ENCODE peak calls at places on chromosomes 3 and 15, in seven cellular contexts. P is upper lobe of right lung; G is stimulated activated CD4-positive, alpha-beta T cell treated with anti-CD3 and anti-CD28 coated beads, Interleukin-4, amount 100 ng/mL, for 1 hour; D is endothelial cell; W is activated CD8-positive, alpha-beta T cell treated with anti-CD3 and anti-CD28 coated beads, Interleukin-2, amount 10 ng/mL, durations not matched to agents 7 days and 5 days; T is HTR-8/SVneo; K is AG09309. E is an unnamed sample.

GRCh38 chr3:182019926-182020325 is 308.2 kb downstream of the SOX2 start:
- DNase-seq in T (no peak), K (no peak), D (no peak), P (no peak), G (no peak), W (no peak), E (no peak)

GRCh38 chr15:43517354-43518072 is at the start of gene MAP1A:
- DNase-seq in T (no peak), D (peak), P (peak), G (no peak), K (no peak), W (no peak), E (no peak)

GRCh38 chr15:80159811-80160569 is 7.2 kb downstream of the FAH start:
- DNase-seq in K (no peak), G (no peak), D (no peak), P (no peak), W (no peak), T (no peak), E (no peak)

GRCh38 chr3:195079636-195080035 is 191.3 kb downstream of the XXYLT1 start:
- DNase-seq in D (no peak), K (no peak), W (no peak), G (no peak), P (no peak), T (peak), E (no peak)

GRCh38 chr15:51094606-51095569 is at the start of gene TNFAIP8L3:
- DNase-seq in P (peak), G (no peak), W (no peak), K (no peak), T (no peak), D (peak), E (no peak)

GRCh38 chr3:100932491-100932890 is 60.7 kb downstream of the ABI3BP start:
- DNase-seq in T (no peak), G (no peak), W (no peak), P (no peak), D (no peak), K (no peak), E (no peak)

GRCh38 chr3:117873236-117873635 is 1161.4 kb downstream of the IGSF11 start:
- DNase-seq in T (no peak), K (no peak), G (no peak), P (no peak), D (no peak), W (no peak), E (no peak)

GRCh38 chr3:179037361-179037760 is 34.2 kb downstream of the ZMAT3 start:
- DNase-seq in W (peak), D (no peak), K (peak), P (no peak), G (peak), T (peak), E (peak)

GRCh38 chr3:58293516-58293915 is 12.5 kb upstream of the RPP14 start:
- DNase-seq in D (no peak), K (no peak), W (no peak), G (no peak), T (no peak), P (no peak), E (no peak)

GRCh38 chr3:190252080-190252479 is 70.2 kb downstream of the CLDN1 start:
- DNase-seq in P (no peak), W (no peak), T (no peak), K (peak), G (no peak), D (no peak), E (no peak)

GRCh38 chr15:51180534-51180933 is 85.8 kb upstream of the TNFAIP8L3 start:
- DNase-seq in D (no peak), T (no peak), P (no peak), K (no peak), W (no peak), G (no peak), E (no peak)

GRCh38 chr3:186783731-186784515 is 546 bp downstream of the EIF4A2 start:
- DNase-seq in W (peak), D (peak), T (peak), K (peak), P (peak), G (peak), E (peak)

GRCh38 chr3:69770976-69771634 is 31.8 kb downstream of the MITF start:
- DNase-seq in K (no peak), T (no peak), P (no peak), W (no peak), G (no peak), D (no peak), E (no peak)

GRCh38 chr3:181329024-181329423 is 339.5 kb upstream of the DNAJC19 start:
- DNase-seq in T (no peak), D (no peak), K (no peak), W (no peak), G (no peak), P (no peak), E (no peak)

GRCh38 chr15:57861039-57861638 is 154.6 kb downstream of the POLR2M start:
- DNase-seq in W (peak), D (peak), G (no peak), K (peak), T (peak), P (no peak), E (no peak)

GRCh38 chr3:101216710-101217457 is 103.5 kb downstream of the IMPG2 start:
- DNase-seq in G (no peak), D (no peak), K (peak), W (no peak), T (no peak), P (no peak), E (no peak)

GRCh38 chr15:81176291-81176893 is 20.3 kb upstream of the IL16 start:
- DNase-seq in G (no peak), K (no peak), T (no peak), W (no peak), P (no peak), D (no peak), E (no peak)

GRCh38 chr15:32030795-32031194 is 480 bp downstream of the CHRNA7 start:
- DNase-seq in P (peak), D (no peak), W (no peak), T (no peak), K (no peak), G (no peak), E (no peak)

GRCh38 chr15:41276821-41277220 is 45.8 kb downstream of the CHP1 start:
- DNase-seq in D (no peak), K (no peak), T (no peak), G (no peak), W (no peak), P (no peak), E (no peak)

GRCh38 chr3:17032407-17033034 is 147.8 kb downstream of the PLCL2 start:
- DNase-seq in P (no peak), T (peak), D (peak), G (no peak), W (no peak), K (no peak), E (no peak)

GRCh38 chr3:71406945-71407629 is 176.4 kb downstream of the FOXP1 start:
- DNase-seq in P (no peak), D (no peak), T (no peak), G (no peak), K (no peak), W (no peak), E (no peak)

GRCh38 chr15:65856821-65857455 is 12.4 kb upstream of the RAB11A start:
- DNase-seq in P (peak), W (peak), T (peak), K (no peak), D (peak), G (peak), E (peak)

GRCh38 chr3:165443664-165444063 is 247.5 kb upstream of the SLITRK3 start:
- DNase-seq in G (no peak), K (no peak), P (no peak), D (no peak), W (no peak), T (no peak), E (no peak)

E was measured in activated T-helper 1 cell treated with anti-CD3 and anti-CD28 coated beads, Interleukin-2, amount 50 U/mL, for 16 hours.